ENCODE peak calls at places on chromosomes 12 and 14, in ten cellular contexts. One of them, this sample, is unnamed.
A peak's percentile ranks its signal among the peaks of the same experiment; 100 is the strongest.

GRCh38 chr12:46401703-46402102 is 29.1 kb upstream of the SLC38A2 start:
- DNase-seq in fibroblast of lung: peak; percentile 81
- DNase-seq in upper lobe of right lung: no peak
- DNase-seq in HL-60: no peak
- DNase-seq in lower lobe of right lung: no peak
- DNase-seq in nephron progenitor cell: no peak
- DNase-seq in GM23338: peak; percentile 52
- DNase-seq in IMR-90: peak; percentile 58
- DNase-seq in AG09319: no peak
- DNase-seq in cardiac muscle cell: peak; percentile 17
- DNase-seq in this sample: no peak

GRCh38 chr14:75277796-75278421 is 719 bp upstream of the FOS start:
- DNase-seq in fibroblast of lung: peak; percentile 67
- DNase-seq in upper lobe of right lung: no peak
- DNase-seq in HL-60: no peak
- DNase-seq in lower lobe of right lung: no peak
- DNase-seq in nephron progenitor cell: no peak
- DNase-seq in GM23338: no peak
- DNase-seq in IMR-90: peak; percentile 59
- DNase-seq in AG09319: no peak
- DNase-seq in cardiac muscle cell: no peak
- DNase-seq in this sample: peak; percentile 52

GRCh38 chr14:79254069-79254775 is 957.1 kb downstream of the DIO2 start:
- DNase-seq in fibroblast of lung: peak; percentile 22
- DNase-seq in upper lobe of right lung: no peak
- DNase-seq in HL-60: no peak
- DNase-seq in lower lobe of right lung: no peak
- DNase-seq in nephron progenitor cell: no peak
- DNase-seq in GM23338: no peak
- DNase-seq in IMR-90: peak; percentile 66
- DNase-seq in AG09319: no peak
- DNase-seq in cardiac muscle cell: no peak
- DNase-seq in this sample: no peak

GRCh38 chr12:24823808-24824515 is 124.9 kb downstream of the BCAT1 start:
- DNase-seq in fibroblast of lung: no peak
- DNase-seq in upper lobe of right lung: no peak
- DNase-seq in HL-60: no peak
- DNase-seq in lower lobe of right lung: no peak
- DNase-seq in nephron progenitor cell: no peak
- DNase-seq in GM23338: no peak
- DNase-seq in IMR-90: no peak
- DNase-seq in AG09319: no peak
- DNase-seq in cardiac muscle cell: no peak
- DNase-seq in this sample: no peak

GRCh38 chr12:848519-849191 is 96.3 kb downstream of the WNK1 start:
- DNase-seq in fibroblast of lung: no peak
- DNase-seq in upper lobe of right lung: no peak
- DNase-seq in HL-60: no peak
- DNase-seq in lower lobe of right lung: no peak
- DNase-seq in nephron progenitor cell: no peak
- DNase-seq in GM23338: no peak
- DNase-seq in IMR-90: peak; percentile 62
- DNase-seq in AG09319: no peak
- DNase-seq in cardiac muscle cell: no peak
- DNase-seq in this sample: no peak

GRCh38 chr12:127723236-127723635 is 543.7 kb upstream of the TMEM132C start:
- DNase-seq in fibroblast of lung: no peak
- DNase-seq in upper lobe of right lung: no peak
- DNase-seq in HL-60: no peak
- DNase-seq in lower lobe of right lung: no peak
- DNase-seq in nephron progenitor cell: no peak
- DNase-seq in GM23338: no peak
- DNase-seq in IMR-90: no peak
- DNase-seq in AG09319: no peak
- DNase-seq in cardiac muscle cell: no peak
- DNase-seq in this sample: no peak

GRCh38 chr12:90085491-90086274 is 377.0 kb upstream of the ATP2B1 start:
- DNase-seq in fibroblast of lung: peak; percentile 88
- DNase-seq in upper lobe of right lung: no peak
- DNase-seq in HL-60: no peak
- DNase-seq in lower lobe of right lung: no peak
- DNase-seq in nephron progenitor cell: no peak
- DNase-seq in GM23338: no peak
- DNase-seq in IMR-90: peak; percentile 82
- DNase-seq in AG09319: no peak
- DNase-seq in cardiac muscle cell: no peak
- DNase-seq in this sample: peak; percentile 28

GRCh38 chr12:132615579-132616066 is 3.0 kb upstream of the P2RX2 start:
- DNase-seq in fibroblast of lung: no peak
- DNase-seq in upper lobe of right lung: no peak
- DNase-seq in HL-60: no peak
- DNase-seq in lower lobe of right lung: no peak
- DNase-seq in nephron progenitor cell: no peak
- DNase-seq in GM23338: no peak
- DNase-seq in IMR-90: no peak
- DNase-seq in AG09319: no peak
- DNase-seq in cardiac muscle cell: no peak
- DNase-seq in this sample: no peak

GRCh38 chr12:46439793-46440511 is 67.4 kb upstream of the SLC38A2 start:
- DNase-seq in fibroblast of lung: peak; percentile 59
- DNase-seq in upper lobe of right lung: no peak
- DNase-seq in HL-60: no peak
- DNase-seq in lower lobe of right lung: no peak
- DNase-seq in nephron progenitor cell: no peak
- DNase-seq in GM23338: no peak
- DNase-seq in IMR-90: peak; percentile 63
- DNase-seq in AG09319: no peak
- DNase-seq in cardiac muscle cell: no peak
- DNase-seq in this sample: peak; percentile 75

GRCh38 chr14:30525833-30526232 is 33.1 kb upstream of the G2E3 start:
- DNase-seq in fibroblast of lung: peak; percentile 16
- DNase-seq in upper lobe of right lung: no peak
- DNase-seq in HL-60: no peak
- DNase-seq in lower lobe of right lung: no peak
- DNase-seq in nephron progenitor cell: no peak
- DNase-seq in GM23338: no peak
- DNase-seq in IMR-90: peak; percentile 14
- DNase-seq in AG09319: peak; percentile 34
- DNase-seq in cardiac muscle cell: no peak
- DNase-seq in this sample: peak; percentile 13

GRCh38 chr12:43578782-43579181 is 26.8 kb upstream of the ADAMTS20 start:
- DNase-seq in fibroblast of lung: peak; percentile 34
- DNase-seq in upper lobe of right lung: no peak
- DNase-seq in HL-60: no peak
- DNase-seq in lower lobe of right lung: no peak
- DNase-seq in nephron progenitor cell: no peak
- DNase-seq in GM23338: no peak
- DNase-seq in IMR-90: peak; percentile 23
- DNase-seq in AG09319: no peak
- DNase-seq in cardiac muscle cell: no peak
- DNase-seq in this sample: peak; percentile 17

GRCh38 chr12:51238510-51239334 is at the start of gene DAZAP2:
- DNase-seq in fibroblast of lung: peak; percentile 95
- DNase-seq in upper lobe of right lung: peak; percentile 99
- DNase-seq in HL-60: peak; percentile 96
- DNase-seq in lower lobe of right lung: peak; percentile 98
- DNase-seq in nephron progenitor cell: peak; percentile 98
- DNase-seq in GM23338: peak; percentile 97
- DNase-seq in IMR-90: peak; percentile 94
- DNase-seq in AG09319: peak; percentile 88
- DNase-seq in cardiac muscle cell: peak; percentile 96
- DNase-seq in this sample: peak; percentile 87
- TF ChIP-seq CTCF in fibroblast of lung: no peak
- TF ChIP-seq CTCF in upper lobe of right lung: no peak
- TF ChIP-seq CTCF in HL-60: no peak
- TF ChIP-seq CTCF in lower lobe of right lung: peak; percentile 7
- TF ChIP-seq CTCF in nephron progenitor cell: no peak
- TF ChIP-seq CTCF in GM23338: peak; percentile 5
- TF ChIP-seq CTCF in IMR-90: no peak
- TF ChIP-seq CTCF in AG09319: peak; percentile 3
- TF ChIP-seq CTCF in cardiac muscle cell: peak; percentile 5
- TF ChIP-seq CTCF in this sample: peak; percentile 29

GRCh38 chr12:53184828-53185227 is 4.1 kb upstream of the CSAD start:
- DNase-seq in fibroblast of lung: no peak
- DNase-seq in upper lobe of right lung: no peak
- DNase-seq in HL-60: no peak
- DNase-seq in lower lobe of right lung: no peak
- DNase-seq in nephron progenitor cell: no peak
- DNase-seq in GM23338: no peak
- DNase-seq in IMR-90: no peak
- DNase-seq in AG09319: no peak
- DNase-seq in cardiac muscle cell: no peak
- DNase-seq in this sample: no peak

GRCh38 chr12:53187145-53187899 is 6.6 kb upstream of the CSAD start:
- DNase-seq in fibroblast of lung: no peak
- DNase-seq in upper lobe of right lung: no peak
- DNase-seq in HL-60: no peak
- DNase-seq in lower lobe of right lung: no peak
- DNase-seq in nephron progenitor cell: no peak
- DNase-seq in GM23338: no peak
- DNase-seq in IMR-90: no peak
- DNase-seq in AG09319: no peak
- DNase-seq in cardiac muscle cell: no peak
- DNase-seq in this sample: no peak

GRCh38 chr12:53186745-53187144 is 6.0 kb upstream of the CSAD start:
- DNase-seq in fibroblast of lung: no peak
- DNase-seq in upper lobe of right lung: no peak
- DNase-seq in HL-60: no peak
- DNase-seq in lower lobe of right lung: no peak
- DNase-seq in nephron progenitor cell: no peak
- DNase-seq in GM23338: no peak
- DNase-seq in IMR-90: no peak
- DNase-seq in AG09319: no peak
- DNase-seq in cardiac muscle cell: no peak
- DNase-seq in this sample: no peak

GRCh38 chr12:53182836-53183235 is 2.1 kb upstream of the CSAD start:
- DNase-seq in fibroblast of lung: no peak
- DNase-seq in upper lobe of right lung: no peak
- DNase-seq in HL-60: peak; percentile 83
- DNase-seq in lower lobe of right lung: no peak
- DNase-seq in nephron progenitor cell: no peak
- DNase-seq in GM23338: no peak
- DNase-seq in IMR-90: no peak
- DNase-seq in AG09319: no peak
- DNase-seq in cardiac muscle cell: no peak
- DNase-seq in this sample: peak; percentile 22

DNA sequence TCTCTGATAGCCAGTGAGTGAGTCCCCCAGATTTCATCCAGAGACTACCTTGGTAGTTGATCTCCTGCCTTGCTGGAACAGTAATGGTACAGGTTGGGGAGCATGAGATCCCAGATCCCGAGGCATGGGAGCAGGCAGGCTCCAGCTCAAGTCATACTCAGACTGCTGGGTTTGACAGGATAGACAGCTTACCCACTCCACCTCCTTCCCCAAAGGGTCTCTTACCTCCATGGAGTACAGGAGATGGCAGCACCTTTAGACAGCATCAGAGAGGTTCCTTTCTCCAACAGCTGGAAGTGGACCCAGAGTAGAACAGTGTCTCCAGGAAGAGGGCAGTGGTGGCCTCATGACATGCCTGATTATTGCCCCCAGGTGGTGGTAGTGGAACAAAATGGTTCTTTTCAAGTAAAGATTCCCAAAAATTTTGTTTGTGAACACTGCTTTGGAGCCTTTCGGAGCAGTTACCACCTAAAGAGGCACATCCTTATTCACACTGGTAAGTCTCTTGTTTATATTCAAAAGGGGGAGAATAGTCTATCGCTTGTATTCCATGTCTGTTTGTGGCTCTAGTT is 4.9 kb upstream of the CSAD start:
- DNase-seq in fibroblast of lung: no peak
- DNase-seq in upper lobe of right lung: no peak
- DNase-seq in HL-60: no peak
- DNase-seq in lower lobe of right lung: no peak
- DNase-seq in nephron progenitor cell: no peak
- DNase-seq in GM23338: no peak
- DNase-seq in IMR-90: no peak
- DNase-seq in AG09319: no peak
- DNase-seq in cardiac muscle cell: no peak
- DNase-seq in this sample: no peak
- TF ChIP-seq CTCF in fibroblast of lung: no peak
- TF ChIP-seq CTCF in upper lobe of right lung: no peak
- TF ChIP-seq CTCF in HL-60: no peak
- TF ChIP-seq CTCF in lower lobe of right lung: no peak
- TF ChIP-seq CTCF in nephron progenitor cell: no peak
- TF ChIP-seq CTCF in GM23338: peak; percentile 16
- TF ChIP-seq CTCF in IMR-90: no peak
- TF ChIP-seq CTCF in AG09319: no peak
- TF ChIP-seq CTCF in cardiac muscle cell: peak; percentile 3
- TF ChIP-seq CTCF in this sample: no peak

DNA sequence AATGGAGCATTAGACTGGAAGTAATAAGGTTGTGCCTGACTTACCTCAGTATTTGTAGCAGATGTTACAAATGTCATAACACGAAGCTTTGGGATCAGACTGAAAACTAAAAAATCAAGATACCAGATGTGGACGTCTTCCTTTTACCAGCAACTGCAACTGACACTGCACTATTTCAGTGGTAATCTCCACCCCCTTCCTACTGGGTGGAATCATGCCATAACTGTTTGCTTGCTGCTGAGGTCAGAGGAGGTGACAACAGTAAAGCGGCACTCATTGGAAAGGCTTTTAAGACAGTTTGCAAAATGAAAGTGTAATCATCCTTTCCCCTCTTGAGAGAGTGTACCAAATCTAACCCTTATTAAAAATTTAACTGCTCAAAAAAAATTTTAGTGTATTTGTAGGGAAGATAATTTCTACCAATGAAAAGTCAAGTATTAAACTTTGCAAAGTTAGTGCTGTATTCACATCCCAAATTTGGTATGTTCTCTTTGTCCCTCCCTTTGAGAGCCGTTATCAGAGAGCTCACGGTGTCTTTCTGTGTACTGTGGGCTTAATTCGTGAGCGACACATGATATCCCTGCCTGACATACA is 420.7 kb downstream of the NPAS3 start:
- DNase-seq in fibroblast of lung: peak; percentile 8
- DNase-seq in upper lobe of right lung: no peak
- DNase-seq in HL-60: no peak
- DNase-seq in lower lobe of right lung: no peak
- DNase-seq in nephron progenitor cell: no peak
- DNase-seq in GM23338: no peak
- DNase-seq in IMR-90: no peak
- DNase-seq in AG09319: no peak
- DNase-seq in cardiac muscle cell: no peak
- DNase-seq in this sample: no peak
- TF ChIP-seq CTCF in fibroblast of lung: no peak
- TF ChIP-seq CTCF in upper lobe of right lung: no peak
- TF ChIP-seq CTCF in HL-60: no peak
- TF ChIP-seq CTCF in lower lobe of right lung: no peak
- TF ChIP-seq CTCF in nephron progenitor cell: no peak
- TF ChIP-seq CTCF in GM23338: no peak
- TF ChIP-seq CTCF in IMR-90: no peak
- TF ChIP-seq CTCF in AG09319: no peak
- TF ChIP-seq CTCF in cardiac muscle cell: no peak
- TF ChIP-seq CTCF in this sample: no peak

DNA sequence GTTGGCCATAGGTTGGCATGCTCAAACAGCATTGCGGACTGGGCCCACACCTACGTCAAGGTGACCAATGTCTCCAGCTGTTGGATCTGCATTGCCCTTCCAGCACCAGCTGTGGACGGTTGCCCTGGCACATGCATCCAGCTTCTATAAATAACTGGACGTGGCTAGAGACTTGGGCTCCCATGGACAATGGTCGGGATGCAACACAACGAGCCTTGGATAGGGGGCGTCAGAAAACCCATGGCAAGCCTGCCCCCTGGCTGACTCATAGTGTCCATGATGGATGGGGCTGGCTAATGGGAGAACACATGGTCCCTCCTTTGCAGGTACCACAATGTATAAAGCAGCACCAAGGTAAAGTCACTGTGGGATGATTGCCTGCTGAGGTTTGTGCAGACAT is 331.6 kb upstream of the FAR2 start:
- DNase-seq in fibroblast of lung: no peak
- DNase-seq in upper lobe of right lung: no peak
- DNase-seq in HL-60: no peak
- DNase-seq in lower lobe of right lung: no peak
- DNase-seq in nephron progenitor cell: no peak
- DNase-seq in GM23338: peak; percentile 16
- DNase-seq in IMR-90: no peak
- DNase-seq in AG09319: no peak
- DNase-seq in cardiac muscle cell: no peak
- DNase-seq in this sample: no peak
- TF ChIP-seq CTCF in fibroblast of lung: no peak
- TF ChIP-seq CTCF in upper lobe of right lung: no peak
- TF ChIP-seq CTCF in HL-60: no peak
- TF ChIP-seq CTCF in lower lobe of right lung: no peak
- TF ChIP-seq CTCF in nephron progenitor cell: no peak
- TF ChIP-seq CTCF in GM23338: peak; percentile 60
- TF ChIP-seq CTCF in IMR-90: no peak
- TF ChIP-seq CTCF in AG09319: no peak
- TF ChIP-seq CTCF in cardiac muscle cell: no peak
- TF ChIP-seq CTCF in this sample: no peak